ENCODE peak calls at places on chromosomes 3 and 15, in five cellular contexts. F is NCI-H187 treated with DMSO at 0.1 percent for 48 hours; M is stimulated activated CD8-positive, alpha-beta memory T cell treated with anti-CD3 and anti-CD28 coated beads, Interleukin-15, amount 100 ng/mL, for 48 hours; Q is choroid plexus epithelial cell; E is mucosa of gallbladder. I is an unnamed sample.

GRCh38 chr15:80580107-80580506 is 115.0 kb upstream of the ABHD17C start:
- DNase-seq in M (no peak), F (no peak), Q (peak), E (no peak), I (no peak)

GRCh38 chr3:108311797-108312196 is 15.4 kb downstream of the HHLA2 start:
- DNase-seq in Q (no peak), E (no peak), M (no peak), F (no peak), I (no peak)

GRCh38 chr15:67685008-67685599 is 140.2 kb upstream of the SKOR1 start:
- DNase-seq in E (no peak), Q (peak), F (no peak), M (no peak), I (no peak)

GRCh38 chr15:92527197-92527596 is 128.4 kb downstream of the FAM174B start:
- DNase-seq in F (no peak), M (no peak), Q (peak), E (peak), I (no peak)

GRCh38 chr3:49410844-49411549 is 779 bp downstream of the RHOA start:
- DNase-seq in E (no peak), Q (no peak), F (no peak), M (no peak), I (no peak)

GRCh38 chr3:23075478-23075877 is 127.6 kb upstream of the UBE2E2 start:
- DNase-seq in M (no peak), Q (peak), E (no peak), F (no peak), I (no peak)

GRCh38 chr3:196987022-196987421 is 18.4 kb upstream of the PIGZ start:
- DNase-seq in M (no peak), Q (no peak), E (no peak), F (no peak), I (no peak)

GRCh38 chr15:34241376-34242350 is 16.8 kb downstream of the EMC4 start:
- DNase-seq in Q (peak), E (peak), F (no peak), M (no peak), I (no peak)

GRCh38 chr3:50525987-50526386 is 22.6 kb upstream of the CACNA2D2 start:
- DNase-seq in F (no peak), M (peak), Q (peak), E (peak), I (no peak)

GRCh38 chr15:62469874-62470688 is 305.0 kb upstream of the C2CD4B start:
- DNase-seq in F (no peak), E (no peak), Q (peak), M (no peak), I (no peak)

GRCh38 chr3:139288266-139288821 is 55.5 kb upstream of the MRPS22 start:
- DNase-seq in F (no peak), Q (no peak), M (no peak), E (no peak), I (no peak)